ENCODE peak calls at places on chromosomes 6 and 20, in ten cellular contexts. Q, B, M, R, C, A, T, D, K and S are unnamed samples. For H3K9me3, the result is how much of the 10 kb centered on the place peaks cover.

GRCh38 chr6:10099086-10099499 is 315.8 kb downstream of the TFAP2A start:
- DNase-seq in Q (peak), B (no peak), M (peak), R (no peak), C (no peak), A (no peak), T (no peak), D (no peak), K (no peak), S (no peak)

GRCh38 chr20:53736122-53736756 is 142.6 kb upstream of the ZNF217 start:
- DNase-seq in Q (peak), B (no peak), M (no peak), R (no peak), C (no peak), A (peak), T (no peak), D (no peak), K (no peak), S (no peak)

GRCh38 chr6:163284151-163284550 is 130.4 kb upstream of the QKI start:
- DNase-seq in Q (no peak), B (no peak), M (no peak), R (no peak), C (no peak), A (no peak), T (no peak), D (no peak), K (no peak), S (no peak)

GRCh38 chr6:75568965-75569364 is 32.7 kb upstream of the SENP6 start:
- DNase-seq in Q (no peak), B (no peak), M (no peak), R (no peak), C (no peak), A (no peak), T (no peak), D (no peak), K (no peak), S (no peak)

GRCh38 chr6:34128045-34128444 is 17.8 kb downstream of the GRM4 start:
- DNase-seq in Q (no peak), B (no peak), M (no peak), R (no peak), C (no peak), A (no peak), T (no peak), D (no peak), K (no peak), S (no peak)

GRCh38 chr6:73169111-73169510 is 56.2 kb downstream of the KHDC1L start:
- DNase-seq in Q (no peak), B (no peak), M (no peak), R (no peak), C (no peak), A (no peak), T (no peak), D (no peak), K (peak), S (no peak)

GRCh38 chr20:61308171-61308795 is 56.2 kb downstream of the CDH4 start:
- DNase-seq in Q (no peak), B (no peak), M (no peak), R (no peak), C (no peak), A (no peak), T (no peak), D (no peak), K (no peak), S (no peak)

GRCh38 chr20:59482581-59483187 is 121.7 kb upstream of the PHACTR3 start:
- DNase-seq in Q (no peak), B (no peak), M (no peak), R (no peak), C (no peak), A (no peak), T (no peak), D (no peak), K (no peak), S (no peak)

GRCh38 chr20:63252157-63252780 is 2.0 kb downstream of the NKAIN4 start:
- DNase-seq in Q (no peak), B (no peak), M (no peak), R (no peak), C (no peak), A (no peak), T (no peak), D (no peak), K (no peak), S (no peak)

GRCh38 chr20:62258499-62259293 is 20.4 kb downstream of the OSBPL2 start:
- DNase-seq in Q (no peak), B (no peak), M (no peak), R (peak), C (no peak), A (no peak), T (no peak), D (no peak), K (peak), S (no peak)

GRCh38 chr6:49423817-49424216 is 39.2 kb downstream of the MMUT start:
- DNase-seq in Q (no peak), B (no peak), M (no peak), R (no peak), C (peak), A (no peak), T (no peak), D (no peak), K (no peak), S (no peak)

GRCh38 chr6:54717849-54718455 is 128.6 kb upstream of the FAM83B start:
- DNase-seq in Q (peak), B (peak), M (no peak), R (no peak), C (peak), A (peak), T (no peak), D (peak), K (peak), S (peak)

GRCh38 chr20:33443006-33443511 is 504 bp downstream of the SNTA1 start:
- DNase-seq in Q (peak), B (no peak), M (peak), R (peak), C (no peak), A (no peak), T (no peak), D (peak), K (no peak), S (peak)

GRCh38 chr20:57895161-57895855 is 185.5 kb upstream of the PMEPA1 start:
- DNase-seq in Q (no peak), B (no peak), M (no peak), R (no peak), C (no peak), A (no peak), T (no peak), D (no peak), K (no peak), S (no peak)

GRCh38 chr6:56364482-56365313 is 117.3 kb upstream of the COL21A1 start:
- DNase-seq in Q (no peak), B (no peak), M (no peak), R (no peak), C (no peak), A (no peak), T (no peak), D (no peak), K (peak), S (no peak)

GRCh38 chr6:126307859-126308258 is 32.1 kb upstream of the CENPW start:
- DNase-seq in Q (no peak), B (no peak), M (no peak), R (peak), C (peak), A (no peak), T (no peak), D (no peak), K (peak), S (no peak)

GRCh38 chr6:118813795-118814194 is 80.2 kb upstream of the ASF1A start:
- DNase-seq in Q (no peak), B (no peak), M (no peak), R (no peak), C (no peak), A (no peak), T (no peak), D (no peak), K (peak), S (no peak)

GRCh38 chr20:32010666-32011065 is 428 bp downstream of the CCM2L start:
- DNase-seq in Q (no peak), B (no peak), M (no peak), R (no peak), C (no peak), A (peak), T (no peak), D (no peak), K (no peak), S (no peak)

GRCh38 chr20:10209091-10209490 is 9.5 kb upstream of the SNAP25 start:
- DNase-seq in Q (no peak), B (no peak), M (no peak), R (no peak), C (no peak), A (no peak), T (no peak), D (no peak), K (peak), S (no peak)

GRCh38 chr20:56358070-56358469 is 704 bp upstream of the FAM210B start:
- DNase-seq in Q (no peak), B (no peak), M (no peak), R (no peak), C (peak), A (no peak), T (no peak), D (no peak), K (no peak), S (no peak)

GRCh38 chr20:833450-834150 is at the start of gene FAM110A:
- DNase-seq in Q (peak), B (peak), M (peak), R (peak), C (peak), A (peak), T (peak), D (peak), K (peak), S (peak)

GRCh38 chr6:33383427-33384185 is 8.0 kb upstream of the KIFC1 start:
- DNase-seq in Q (no peak), B (no peak), M (no peak), R (no peak), C (no peak), A (no peak), T (no peak), D (no peak), K (no peak), S (no peak)

GRCh38 chr6:134911532-134911931 is 38.4 kb downstream of the ALDH8A1 start:
- DNase-seq in Q (no peak), B (no peak), M (no peak), R (no peak), C (no peak), A (no peak), T (no peak), D (no peak), K (peak), S (no peak)

GRCh38 chr20:51493346-51493791 is 49.1 kb downstream of the NFATC2 start:
- DNase-seq in Q (no peak), B (no peak), M (peak), R (no peak), C (no peak), A (no peak), T (no peak), D (no peak), K (no peak), S (no peak)

GRCh38 chr6:28134015-28134414 is 7.7 kb upstream of the ZKSCAN8 start:
- DNase-seq in Q (peak), B (no peak), M (no peak), R (no peak), C (peak), A (peak), T (no peak), D (peak), K (peak), S (no peak)

GRCh38 chr6:143901885-143902708 is 37.8 kb downstream of the ZC2HC1B start:
- DNase-seq in Q (peak), B (no peak), M (no peak), R (peak), C (no peak), A (no peak), T (no peak), D (no peak), K (peak), S (no peak)

GRCh38 chr20:63751471-63752271 is 12.1 kb downstream of the SLC2A4RG start:
- DNase-seq in Q (peak), B (no peak), M (no peak), R (no peak), C (no peak), A (no peak), T (no peak), D (no peak), K (no peak), S (no peak)

GRCh38 chr6:18585032-18585573 is 198.0 kb downstream of the RNF144B start:
- DNase-seq in Q (peak), B (no peak), M (no peak), R (peak), C (peak), A (no peak), T (no peak), D (no peak), K (peak), S (no peak)

GRCh38 chr6:53325785-53326184 is 23.0 kb downstream of the ELOVL5 start:
- DNase-seq in Q (no peak), B (no peak), M (no peak), R (no peak), C (no peak), A (no peak), T (no peak), D (no peak), K (no peak), S (no peak)

GRCh38 chr6:43274916-43275597 is 23.0 kb upstream of the SLC22A7 start:
- DNase-seq in Q (no peak), B (no peak), M (no peak), R (no peak), C (no peak), A (peak), T (no peak), D (no peak), K (no peak), S (peak)

GRCh38 chr6:111239455-111239854 is 152.2 kb downstream of the SLC16A10 start:
- DNase-seq in Q (no peak), B (no peak), M (no peak), R (no peak), C (no peak), A (no peak), T (no peak), D (no peak), K (no peak), S (no peak)

GRCh38 chr6:111237757-111238260 is 150.5 kb downstream of the SLC16A10 start:
- DNase-seq in Q (no peak), B (no peak), M (no peak), R (no peak), C (no peak), A (no peak), T (no peak), D (no peak), K (peak), S (no peak)

GRCh38 chr6:111242452-111242851 is 155.1 kb downstream of the SLC16A10 start:
- DNase-seq in Q (no peak), B (no peak), M (no peak), R (no peak), C (peak), A (no peak), T (no peak), D (no peak), K (peak), S (no peak)

GRCh38 chr6:111238464-111239119 is 151.3 kb downstream of the SLC16A10 start:
- DNase-seq in Q (no peak), B (no peak), M (no peak), R (no peak), C (peak), A (no peak), T (no peak), D (no peak), K (peak), S (no peak)

DNA sequence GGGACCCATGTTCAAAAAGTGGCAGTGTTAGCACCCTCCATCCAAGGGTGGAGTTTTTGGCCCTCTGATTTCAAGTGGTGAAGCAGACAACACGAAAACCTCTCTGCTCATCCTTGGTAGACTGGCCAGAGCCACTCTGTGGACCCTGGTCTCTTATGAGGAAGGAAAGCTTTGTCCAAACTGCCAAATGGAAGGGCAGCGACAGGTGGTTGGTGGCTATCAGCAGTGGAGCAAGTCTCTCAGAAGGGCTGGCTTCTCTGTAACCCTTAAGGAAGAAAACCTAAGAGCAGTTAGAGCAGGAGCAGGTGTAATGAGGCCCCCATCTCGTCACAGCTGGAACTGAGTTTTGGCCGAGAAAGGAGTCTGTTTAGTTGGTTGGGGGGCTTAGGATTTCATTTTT is 155.8 kb downstream of the SLC16A10 start:
- DNase-seq in Q (no peak), B (no peak), M (no peak), R (no peak), C (no peak), A (no peak), T (no peak), D (no peak), K (no peak), S (no peak)
- H3K27ac ChIP-seq in Q (no peak), B (no peak), M (no peak), R (no peak), C (peak), A (no peak), T (no peak), D (no peak), K (no peak), S (no peak)

DNA sequence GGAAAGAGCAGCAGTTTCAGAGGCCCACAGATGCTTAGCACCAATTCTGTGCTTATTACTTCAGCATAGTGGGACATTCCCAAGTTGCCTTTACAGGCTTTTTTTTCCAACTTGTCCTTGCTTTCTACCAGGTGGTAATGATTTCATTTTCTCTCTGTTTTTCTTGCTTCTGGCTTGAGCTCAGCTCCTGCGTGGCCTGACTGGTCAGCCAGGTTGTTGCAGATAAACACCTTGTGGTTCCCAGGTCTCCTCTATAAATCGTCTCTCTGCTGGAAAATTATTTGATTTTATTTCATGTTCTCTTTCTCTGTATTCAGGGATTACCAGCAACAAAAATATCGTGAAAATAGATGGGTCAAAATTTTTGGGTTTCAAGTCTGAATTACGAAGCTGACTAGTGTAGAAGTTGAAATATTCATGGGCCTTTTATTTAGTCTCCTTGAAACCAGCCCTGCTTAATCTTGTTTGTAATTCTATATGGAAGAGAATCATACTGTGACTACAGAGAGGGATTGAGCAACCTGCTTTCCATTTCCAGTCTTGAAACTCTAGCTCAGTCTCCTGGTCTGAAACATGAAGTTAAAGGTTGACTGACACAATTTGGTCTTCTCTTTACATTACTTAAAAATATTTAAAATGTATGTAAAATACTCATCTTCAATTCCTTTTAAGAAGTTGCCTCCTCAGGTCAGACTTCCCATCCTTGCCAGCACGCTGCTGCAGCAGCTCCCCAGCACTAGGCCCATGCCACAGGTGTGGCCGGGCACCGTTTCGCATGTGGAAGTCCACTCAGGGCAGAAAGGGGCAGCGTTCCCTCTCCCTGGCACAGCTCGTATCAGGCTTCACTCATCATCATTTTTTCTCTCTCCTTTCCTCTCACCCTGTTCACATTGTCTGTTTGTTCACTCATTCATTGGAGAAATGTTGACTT is 7.0 kb downstream of the DUSP22 start:
- DNase-seq in Q (no peak), B (no peak), M (peak), R (no peak), C (no peak), A (no peak), T (no peak), D (no peak), K (peak), S (no peak)
- H3K9me3 ChIP-seq in Q (under half), B (under half), M (under half), R (under half), C (under half), A (under half), T (under half), D (under half), K (under half), S (under half)

DNA sequence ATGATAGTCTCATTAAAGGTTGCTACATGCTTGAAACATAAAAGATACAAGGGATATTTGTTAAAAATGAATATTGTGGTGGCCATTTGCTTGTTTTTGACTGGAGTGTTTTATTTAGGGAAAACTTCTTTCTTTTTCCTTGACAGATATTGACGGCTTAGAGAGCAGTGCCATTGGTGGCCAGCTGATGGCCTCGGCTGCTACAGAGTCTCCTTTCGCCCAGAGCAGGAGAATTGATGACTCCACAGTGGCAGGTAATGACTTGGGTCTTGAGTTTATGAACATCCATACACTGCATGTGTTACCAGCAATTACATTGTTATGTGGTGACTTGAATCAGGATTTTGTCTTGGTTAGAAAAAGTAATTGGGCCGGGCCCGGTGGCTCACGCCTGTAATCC is 67.5 kb upstream of the PBOV1 start:
- DNase-seq in Q (no peak), B (no peak), M (no peak), R (no peak), C (no peak), A (peak), T (no peak), D (no peak), K (no peak), S (no peak)
- TF ChIP-seq CTCF in Q (no peak), B (no peak), M (no peak), R (no peak), C (no peak), A (peak), T (no peak), D (no peak), K (no peak), S (no peak)

DNA sequence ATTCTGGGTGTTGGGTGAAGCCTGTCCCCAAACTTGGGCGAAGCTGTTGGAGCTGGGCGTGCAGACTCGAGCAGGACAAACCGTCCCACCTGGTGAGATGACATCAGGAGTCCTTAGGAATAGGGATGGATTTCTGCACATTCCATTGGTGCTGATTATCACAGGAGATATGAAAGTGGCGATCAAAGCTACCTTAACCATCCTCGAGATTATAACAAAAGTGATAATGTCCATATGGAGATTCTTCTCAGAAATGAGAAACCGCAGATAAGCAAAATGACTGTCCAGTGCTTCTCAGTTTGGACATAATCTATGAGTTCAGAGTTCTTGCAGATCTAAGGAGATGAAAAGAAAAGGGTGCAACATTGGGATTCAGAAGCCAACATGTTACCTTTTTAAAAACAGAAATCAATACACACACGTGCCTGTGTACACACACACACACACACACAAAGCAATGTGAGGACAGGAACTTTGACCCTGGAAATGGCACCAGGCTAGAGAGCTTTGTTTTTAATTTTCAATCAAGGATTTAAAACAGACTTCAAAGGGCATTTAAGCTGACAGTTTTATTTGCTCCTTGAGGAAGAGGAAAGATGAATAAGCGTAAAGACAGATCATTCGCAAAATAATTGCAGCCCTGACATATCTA is 165.4 kb downstream of the CD83 start:
- DNase-seq in Q (no peak), B (no peak), M (no peak), R (no peak), C (no peak), A (no peak), T (no peak), D (no peak), K (no peak), S (no peak)
- H3K27ac ChIP-seq in Q (no peak), B (no peak), M (no peak), R (no peak), C (no peak), A (no peak), T (no peak), D (no peak), K (no peak), S (no peak)

GRCh38 chr6:155387551-155387950 is 68.1 kb downstream of the NOX3 start:
- DNase-seq in Q (no peak), B (no peak), M (no peak), R (no peak), C (no peak), A (no peak), T (no peak), D (no peak), K (no peak), S (no peak)
- H3K9me3 ChIP-seq in Q (under half), B (under half), M (under half), R (under half), C (under half), A (under half), T (under half), D (under half), K (under half), S (under half)

GRCh38 chr6:113094781-113095180 is 747.7 kb downstream of the RFPL4B start:
- DNase-seq in Q (no peak), B (no peak), M (no peak), R (no peak), C (no peak), A (no peak), T (no peak), D (no peak), K (peak), S (no peak)

GRCh38 chr6:113083947-113084346 is 736.8 kb downstream of the RFPL4B start:
- DNase-seq in Q (no peak), B (no peak), M (no peak), R (no peak), C (no peak), A (no peak), T (no peak), D (no peak), K (no peak), S (no peak)

GRCh38 chr6:113092795-113093194 is 745.7 kb downstream of the RFPL4B start:
- DNase-seq in Q (no peak), B (no peak), M (no peak), R (no peak), C (no peak), A (no peak), T (no peak), D (no peak), K (no peak), S (no peak)

GRCh38 chr6:113089056-113089455 is 741.9 kb downstream of the RFPL4B start:
- DNase-seq in Q (no peak), B (no peak), M (no peak), R (no peak), C (no peak), A (no peak), T (no peak), D (no peak), K (no peak), S (no peak)
- TF ChIP-seq CTCF in Q (no peak), B (no peak), M (no peak), R (no peak), C (no peak), A (peak), T (no peak), D (peak), K (no peak), S (no peak)